ENCODE peak calls at places on chromosome 7, in four cellular contexts. V is IMR-90, O is GM12878, J is K562. C is an unnamed sample.

GRCh38 chr7:80781146-80781545 is 137.7 kb downstream of the SEMA3C start:
- DNase-seq in J (no peak), O (no peak), V (no peak), C (no peak)

GRCh38 chr7:78967046-78967445 is 486.4 kb downstream of the MAGI2 start:
- DNase-seq in V (peak), J (no peak), O (no peak), C (no peak)

GRCh38 chr7:29207469-29207868 is 12.9 kb downstream of the CHN2 start:
- DNase-seq in O (no peak), J (no peak), V (no peak), C (no peak)

GRCh38 chr7:45387837-45388236 is 186.3 kb upstream of the ADCY1 start:
- DNase-seq in J (no peak), O (no peak), V (no peak), C (no peak)

GRCh38 chr7:129494041-129494440 is 8.3 kb upstream of the SMKR1 start:
- DNase-seq in J (no peak), V (peak), O (peak), C (no peak)

GRCh38 chr7:779480-779879 is 52.4 kb upstream of the PRKAR1B start:
- DNase-seq in V (no peak), J (no peak), O (no peak), C (no peak)

GRCh38 chr7:121041516-121042148 is 53.1 kb downstream of the CPED1 start:
- DNase-seq in J (peak), O (no peak), V (peak), C (no peak)

GRCh38 chr7:99825873-99826272 is 1.9 kb upstream of the CYP3A43 start:
- DNase-seq in V (no peak), O (no peak), J (no peak), C (no peak)

GRCh38 chr7:148982596-148983219 is 45.6 kb downstream of the PDIA4 start:
- DNase-seq in J (peak), O (no peak), V (peak), C (no peak)

GRCh38 chr7:138387755-138388475 is 72.1 kb upstream of the TRIM24 start:
- DNase-seq in J (peak), O (no peak), V (no peak), C (no peak)

GRCh38 chr7:150954201-150954985 is 23.7 kb downstream of the KCNH2 start:
- DNase-seq in V (no peak), J (peak), O (no peak), C (no peak)

GRCh38 chr7:25402528-25402927 is 174.2 kb upstream of the NPVF start:
- DNase-seq in J (no peak), O (no peak), V (no peak), C (no peak)

GRCh38 chr7:131521651-131522163 is 34.7 kb downstream of the PODXL start:
- DNase-seq in O (no peak), J (no peak), V (no peak), C (peak)

GRCh38 chr7:73972614-73973013 is 55.4 kb upstream of the ELN start:
- DNase-seq in V (no peak), O (no peak), J (no peak), C (no peak)

GRCh38 chr7:107711301-107711700 is 32.6 kb upstream of the CBLL1 start:
- DNase-seq in J (no peak), V (peak), O (no peak), C (no peak)

GRCh38 chr7:15753834-15754600 is 67.5 kb upstream of the MEOX2 start:
- DNase-seq in O (no peak), J (no peak), V (no peak), C (no peak)

GRCh38 chr7:121505540-121506182 is 109.6 kb upstream of the FAM3C start:
- DNase-seq in O (no peak), V (no peak), J (no peak), C (no peak)

GRCh38 chr7:1120791-1121190 is 32.9 kb downstream of the GPER1 start:
- DNase-seq in J (no peak), V (no peak), O (no peak), C (no peak)

GRCh38 chr7:154583454-154583853 is 419.5 kb downstream of the PAXIP1 start:
- DNase-seq in V (no peak), O (no peak), J (no peak), C (no peak)

GRCh38 chr7:26958834-26959233 is 94.4 kb upstream of the SKAP2 start:
- DNase-seq in J (no peak), V (peak), O (no peak), C (peak)

GRCh38 chr7:27164381-27165088 is 802 bp downstream of the HOXA9 start:
- DNase-seq in O (no peak), J (peak), V (no peak), C (no peak)

GRCh38 chr7:159033956-159034938 is 110.4 kb downstream of the VIPR2 start:
- DNase-seq in O (no peak), J (no peak), V (no peak), C (no peak)

GRCh38 chr7:138978541-138979184 is 2.5 kb downstream of the KIAA1549 start:
- DNase-seq in O (no peak), V (no peak), J (no peak), C (no peak)

GRCh38 chr7:82542665-82543064 is 99.1 kb upstream of the CACNA2D1 start:
- DNase-seq in J (no peak), V (peak), O (no peak), C (no peak)

GRCh38 chr7:53426145-53426750 is 390.8 kb downstream of the POM121L12 start:
- DNase-seq in V (no peak), J (no peak), O (no peak), C (no peak)

GRCh38 chr7:17487343-17487742 is 188.9 kb downstream of the AHR start:
- DNase-seq in J (no peak), V (no peak), O (no peak), C (no peak)

GRCh38 chr7:17488829-17489228 is 190.4 kb downstream of the AHR start:
- DNase-seq in J (no peak), V (no peak), O (no peak), C (no peak)

GRCh38 chr7:17486835-17487234 is 188.4 kb downstream of the AHR start:
- DNase-seq in O (no peak), V (no peak), J (no peak), C (no peak)

GRCh38 chr7:17485905-17486304 is 187.5 kb downstream of the AHR start:
- DNase-seq in O (no peak), J (no peak), V (peak), C (no peak)

GRCh38 chr7:17485368-17485767 is 186.9 kb downstream of the AHR start:
- DNase-seq in O (no peak), J (no peak), V (no peak), C (no peak)
- TF ChIP-seq ELK1 in O (no peak), J (no peak), V (no peak), C (no peak)

DNA sequence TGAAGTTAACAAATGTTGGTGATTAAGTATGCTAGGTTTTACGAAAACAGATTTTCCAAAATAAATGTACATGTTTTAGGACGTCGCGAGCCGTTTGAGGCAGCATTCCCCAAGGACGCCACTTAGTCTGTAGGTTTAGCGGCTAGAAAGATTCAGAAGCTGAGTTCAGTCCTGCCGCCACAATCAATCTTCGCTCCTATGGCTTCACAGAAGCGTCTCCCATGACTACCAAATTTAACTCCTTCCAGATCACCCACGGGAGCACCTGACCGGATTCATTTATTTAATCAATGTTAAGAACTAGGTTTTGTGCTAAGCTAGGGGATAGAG is 788 bp upstream of the CYP51A1 start:
- DNase-seq in O (no peak), V (no peak), J (peak), C (no peak)
- TF ChIP-seq RAD21 in O (no peak), V (no peak), J (no peak), C (no peak)

GRCh38 chr7:22611758-22612079 is 111.7 kb upstream of the STEAP1B start:
- DNase-seq in O (no peak), V (no peak), J (no peak), C (no peak)

GRCh38 chr7:22604246-22604645 is 104.3 kb upstream of the STEAP1B start:
- DNase-seq in O (no peak), J (no peak), V (peak), C (no peak)

GRCh38 chr7:22610871-22611757 is 111.1 kb upstream of the STEAP1B start:
- DNase-seq in V (peak), J (no peak), O (no peak), C (no peak)

GRCh38 chr7:22610258-22610657 is 110.3 kb upstream of the STEAP1B start:
- DNase-seq in J (no peak), V (no peak), O (no peak), C (no peak)

GRCh38 chr7:22607180-22607579 is 107.2 kb upstream of the STEAP1B start:
- DNase-seq in O (no peak), J (no peak), V (peak), C (no peak)
- TF ChIP-seq ELK1 in O (no peak), J (no peak), V (no peak), C (no peak)

DNA sequence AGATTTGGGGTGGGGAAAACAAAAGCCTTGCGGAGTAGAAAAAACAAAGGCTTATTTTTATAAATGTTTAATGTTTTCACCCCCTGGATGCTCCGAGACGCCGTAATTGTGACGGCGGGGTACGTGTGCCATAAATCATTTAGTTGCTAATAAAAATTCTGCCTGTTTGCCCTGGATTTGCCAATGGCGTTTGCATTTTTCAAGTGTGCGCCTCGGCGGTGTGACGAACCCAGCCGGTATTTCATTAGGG is 2.5 kb upstream of the TNRC18 start:
- DNase-seq in J (no peak), V (peak), O (no peak), C (no peak)
- TF ChIP-seq RAD21 in J (no peak), V (no peak), O (no peak), C (no peak)

GRCh38 chr7:106062006-106062405 is 50.1 kb downstream of the SYPL1 start:
- DNase-seq in J (no peak), O (no peak), V (no peak), C (no peak)
- TF ChIP-seq ELK1 in J (no peak), O (no peak), V (no peak), C (no peak)

DNA sequence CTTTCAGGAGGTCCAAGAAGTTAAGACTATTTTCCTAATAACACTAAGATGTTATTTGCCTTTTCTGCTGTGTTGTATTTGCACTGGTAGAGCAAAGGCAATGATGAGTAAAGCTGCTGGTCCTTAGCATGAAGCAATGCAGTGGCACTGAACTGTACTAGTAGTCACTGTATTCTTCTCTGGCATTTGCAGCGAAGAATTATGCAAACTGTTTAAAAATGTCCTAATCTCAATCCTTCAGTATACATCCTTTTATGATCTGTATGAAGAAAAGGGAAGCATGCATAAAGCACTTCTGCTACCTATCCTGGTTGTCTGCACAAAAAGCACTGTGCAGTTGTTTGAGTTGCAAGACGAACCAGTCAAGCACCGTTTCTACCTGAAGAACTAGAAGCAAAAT is 20.4 kb downstream of the IGF2BP3 start:
- DNase-seq in O (no peak), J (no peak), V (no peak), C (no peak)
- TF ChIP-seq RAD21 in O (no peak), J (no peak), V (no peak), C (no peak)

C was measured in A549.